ENCODE peak calls at places on chromosomes 11 and 22, in ten cellular contexts. W is fibroblast of lung; H is tibial nerve; U is body of pancreas; P is CD8-positive, alpha-beta T cell; C is gastrocnemius medialis; G is pancreas; N is thoracic aorta; Y is psoas muscle; D is CD8-positive, alpha-beta memory T cell. I is an unnamed sample.
A peak's percentile ranks its signal among the peaks of the same experiment; 100 is the strongest.

GRCh38 chr22:27778299-27779090 is 23.1 kb downstream of the MN1 start:
- DNase-seq in W (no peak), H (peak; percentile 38), U (no peak), P (no peak), C (no peak), G (no peak), N (no peak), Y (peak; percentile 14), D (no peak), I (no peak)

GRCh38 chr22:24421428-24421931 is 5.9 kb upstream of the ADORA2A start:
- DNase-seq in W (no peak), H (no peak), U (no peak), P (peak; percentile 45), C (no peak), G (peak; percentile 49), N (no peak), Y (no peak), D (peak; percentile 59), I (no peak)

GRCh38 chr11:73139476-73140198 is 2.5 kb downstream of the FCHSD2 start:
- DNase-seq in W (peak; percentile 37), H (no peak), U (no peak), P (no peak), C (no peak), G (no peak), N (no peak), Y (no peak), D (no peak), I (no peak)

GRCh38 chr22:45515678-45516077 is 13.0 kb downstream of the FBLN1 start:
- DNase-seq in W (no peak), H (peak; percentile 30), U (no peak), P (no peak), C (no peak), G (no peak), N (no peak), Y (peak; percentile 51), D (no peak), I (no peak)

GRCh38 chr11:113505541-113506375 is 30.6 kb upstream of the DRD2 start:
- DNase-seq in W (no peak), H (peak; percentile 36), U (no peak), P (no peak), C (no peak), G (no peak), N (no peak), Y (no peak), D (no peak), I (no peak)

GRCh38 chr22:28600546-28601143 is 79.0 kb downstream of the TTC28 start:
- DNase-seq in W (peak; percentile 82), H (no peak), U (no peak), P (peak; percentile 14), C (no peak), G (no peak), N (no peak), Y (no peak), D (no peak), I (no peak)

GRCh38 chr11:76652989-76653673 is 17.4 kb downstream of the LRRC32 start:
- DNase-seq in W (no peak), H (no peak), U (no peak), P (no peak), C (no peak), G (no peak), N (no peak), Y (no peak), D (no peak), I (peak; percentile 68)

GRCh38 chr11:64787526-64788320 is 9.4 kb upstream of the SF1 start:
- DNase-seq in W (peak; percentile 50), H (peak; percentile 51), U (peak; percentile 75), P (peak; percentile 70), C (no peak), G (peak; percentile 81), N (no peak), Y (peak; percentile 63), D (peak; percentile 70), I (peak; percentile 43)

GRCh38 chr22:49324527-49325491 is 502.9 kb downstream of the BRD1 start:
- DNase-seq in W (no peak), H (no peak), U (no peak), P (no peak), C (no peak), G (peak; percentile 40), N (no peak), Y (no peak), D (no peak), I (no peak)

GRCh38 chr22:49322861-49323622 is 504.6 kb downstream of the BRD1 start:
- DNase-seq in W (no peak), H (no peak), U (no peak), P (peak; percentile 1), C (no peak), G (peak; percentile 44), N (no peak), Y (no peak), D (no peak), I (no peak)

GRCh38 chr22:49322231-49322630 is 505.4 kb downstream of the BRD1 start:
- DNase-seq in W (no peak), H (no peak), U (no peak), P (peak; percentile 2), C (no peak), G (peak; percentile 41), N (no peak), Y (no peak), D (no peak), I (no peak)

GRCh38 chr22:49325531-49326395 is 501.9 kb downstream of the BRD1 start:
- DNase-seq in W (no peak), H (no peak), U (no peak), P (no peak), C (no peak), G (peak; percentile 35), N (no peak), Y (no peak), D (no peak), I (no peak)

DNA sequence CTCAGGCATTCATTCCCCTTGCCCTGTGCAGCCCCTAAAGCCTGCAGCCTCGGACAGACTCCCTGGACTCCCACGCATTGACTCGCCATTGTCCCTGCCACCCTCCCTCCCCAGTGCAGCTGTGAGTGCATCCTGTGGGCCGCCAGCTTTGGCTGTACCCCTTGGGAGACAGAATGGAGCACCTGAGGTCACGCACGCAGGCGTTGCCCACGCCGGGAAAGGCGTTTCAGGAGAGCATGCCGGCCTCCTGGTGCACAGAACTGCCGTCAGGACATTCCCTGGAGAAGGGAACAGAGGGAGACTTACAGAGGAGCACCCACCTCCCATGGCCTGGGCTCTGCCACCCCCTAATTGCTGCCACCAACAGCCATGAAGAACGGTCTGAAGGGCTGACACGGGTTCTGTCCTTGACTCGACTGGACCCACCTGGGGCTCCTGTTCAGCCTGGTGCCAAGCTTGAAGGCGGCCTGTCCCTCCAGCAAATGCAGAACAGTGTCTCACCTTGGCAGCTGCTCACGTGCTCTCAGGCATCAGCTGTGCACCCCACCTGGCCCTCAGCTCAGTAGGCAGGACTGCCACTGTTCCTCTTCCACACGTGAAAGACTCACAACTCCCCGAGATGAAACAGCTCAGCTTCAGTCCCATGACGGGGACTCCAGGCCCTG is 503.8 kb downstream of the BRD1 start:
- DNase-seq in W (no peak), H (no peak), U (no peak), P (no peak), C (no peak), G (peak; percentile 41), N (no peak), Y (no peak), D (no peak), I (no peak)
- H3K9me3 ChIP-seq in W (no peaks in the 10 kb centered on the region), H (no peaks in the 10 kb centered on the region), U (peaks cover 4% of the 10 kb centered on the region), P (no peaks in the 10 kb centered on the region), C (no peaks in the 10 kb centered on the region), G (no peaks in the 10 kb centered on the region), N (peaks cover 6% of the 10 kb centered on the region), Y (no peaks in the 10 kb centered on the region), D (no peaks in the 10 kb centered on the region), I (no peaks in the 10 kb centered on the region)

DNA sequence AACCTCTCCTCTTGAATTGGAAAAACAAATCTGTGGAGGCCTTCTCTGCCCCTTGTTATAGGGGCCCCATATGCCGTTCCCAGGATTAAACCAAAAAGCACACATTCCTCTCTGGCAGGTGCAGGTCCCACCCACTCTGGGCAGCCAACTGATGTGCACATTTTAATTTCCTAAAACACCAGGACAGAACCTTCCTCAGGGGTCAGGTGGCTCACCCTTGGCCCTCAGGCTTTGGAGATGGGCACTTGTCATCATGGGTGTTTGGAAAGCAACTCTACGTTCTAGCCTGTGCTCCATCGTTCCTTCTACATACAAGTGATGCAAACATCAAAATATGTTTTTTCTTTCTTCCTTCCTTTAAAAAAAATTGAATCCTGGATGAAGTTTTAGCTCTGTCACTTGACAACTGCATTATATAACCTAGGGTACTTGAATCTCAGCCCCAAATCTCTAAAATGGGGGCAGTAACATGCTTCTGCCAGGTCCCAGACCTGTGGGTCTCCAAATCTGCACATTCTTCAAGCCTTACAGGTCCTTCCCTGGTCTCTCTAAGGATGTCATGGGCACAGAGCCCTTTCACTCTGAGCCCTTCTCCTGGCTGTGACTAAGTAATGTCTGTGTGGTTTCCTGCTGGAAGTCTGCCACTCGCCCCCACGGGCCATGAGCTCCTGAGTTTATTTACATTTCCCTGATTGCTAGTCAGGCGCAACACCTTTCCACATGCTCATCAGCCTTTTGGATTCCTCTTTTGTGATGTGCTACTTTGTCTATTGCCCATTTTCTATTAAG is 43.8 kb downstream of the KCNQ1OT1 start:
- DNase-seq in W (peak; percentile 15), H (no peak), U (peak; percentile 34), P (no peak), C (no peak), G (peak; percentile 32), N (no peak), Y (no peak), D (no peak), I (no peak)
- H3K9me3 ChIP-seq in W (no peaks in the 10 kb centered on the region), H (no peaks in the 10 kb centered on the region), U (peaks cover 47% of the 10 kb centered on the region), P (no peaks in the 10 kb centered on the region), C (no peaks in the 10 kb centered on the region), G (no peaks in the 10 kb centered on the region), N (peaks cover 29% of the 10 kb centered on the region), Y (peaks cover 21% of the 10 kb centered on the region), D (no peaks in the 10 kb centered on the region), I (peaks cover 2% of the 10 kb centered on the region)

DNA sequence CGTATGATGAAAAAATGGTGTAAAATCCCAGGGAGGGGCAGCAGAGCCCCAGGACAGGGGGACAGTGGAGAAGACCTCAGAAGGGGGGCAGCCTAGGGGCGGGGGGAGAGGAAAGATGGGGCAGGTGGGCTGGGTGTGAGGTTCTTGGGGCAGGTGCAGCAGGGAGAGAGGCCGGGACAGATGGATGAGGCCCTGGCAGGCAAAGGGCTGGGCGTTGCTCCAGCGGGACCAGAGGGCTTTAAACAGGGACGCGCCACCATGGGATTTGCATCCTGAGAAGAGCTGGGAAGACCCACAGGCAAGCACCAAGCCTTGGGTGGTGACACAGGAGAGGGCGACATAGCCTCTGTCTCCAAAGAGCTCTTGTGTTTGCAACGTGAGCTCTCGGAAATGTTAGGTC is 1342.8 kb downstream of the TBC1D22A start:
- DNase-seq in W (no peak), H (no peak), U (no peak), P (no peak), C (no peak), G (no peak), N (no peak), Y (no peak), D (no peak), I (no peak)
- H3K9me3 ChIP-seq in W (no peaks in the 10 kb centered on the region), H (no peaks in the 10 kb centered on the region), U (no peaks in the 10 kb centered on the region), P (no peaks in the 10 kb centered on the region), C (no peaks in the 10 kb centered on the region), G (no peaks in the 10 kb centered on the region), N (no peaks in the 10 kb centered on the region), Y (no peaks in the 10 kb centered on the region), D (no peaks in the 10 kb centered on the region), I (no peaks in the 10 kb centered on the region)

DNA sequence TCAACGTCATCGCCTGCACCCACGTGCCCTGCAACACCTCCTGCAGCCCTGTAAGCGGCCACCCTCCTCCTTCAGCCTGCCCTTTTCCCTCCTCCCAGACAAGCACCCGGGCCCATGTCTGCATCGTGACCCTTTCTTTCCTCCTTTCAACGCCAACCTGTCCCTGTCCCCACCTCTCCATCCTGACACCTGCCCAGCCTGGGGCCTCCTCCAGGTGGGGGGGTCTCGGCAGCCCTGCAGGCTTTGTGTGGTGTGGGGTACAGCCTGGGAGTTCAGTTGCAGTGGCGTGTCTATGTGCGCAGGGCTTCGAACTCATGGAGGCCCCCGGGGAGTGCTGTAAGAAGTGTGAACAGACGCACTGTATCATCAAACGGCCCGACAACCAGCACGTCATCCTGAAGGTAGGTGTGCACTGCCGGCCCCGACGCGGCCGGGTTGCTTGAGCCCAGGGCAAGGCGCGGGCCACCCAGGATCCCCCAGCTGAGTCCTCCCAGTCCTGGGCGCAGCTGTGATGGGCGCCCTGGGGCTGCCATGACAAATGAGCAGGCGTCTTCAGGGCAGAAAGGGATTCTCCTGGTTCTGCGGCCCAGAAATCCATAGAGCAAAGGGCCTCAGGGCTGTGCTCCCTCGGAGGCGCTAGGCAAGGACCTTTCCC is 33.7 kb downstream of the MUC2 start:
- DNase-seq in W (no peak), H (no peak), U (no peak), P (no peak), C (no peak), G (no peak), N (no peak), Y (no peak), D (no peak), I (no peak)
- H3K9me3 ChIP-seq in W (no peaks in the 10 kb centered on the region), H (no peaks in the 10 kb centered on the region), U (no peaks in the 10 kb centered on the region), P (no peaks in the 10 kb centered on the region), C (no peaks in the 10 kb centered on the region), G (no peaks in the 10 kb centered on the region), N (no peaks in the 10 kb centered on the region), Y (no peaks in the 10 kb centered on the region), D (no peaks in the 10 kb centered on the region), I (no peaks in the 10 kb centered on the region)

I was measured in tibial artery.